ENCODE peak calls at places on chromosomes 4 and X, in eight cellular contexts. P is lower lobe of right lung, B is neuronal stem cell, O is colonic mucosa, C is Peyer's patch, R is SK-N-SH, A is A673, U is IMR-90. H is an unnamed sample. For H3K36me3 and H3K4me1, the result is how much of the 10 kb centered on the place peaks cover.

GRCh38 chr4:169208090-169208455 is 62.7 kb downstream of the SH3RF1 start:
- DNase-seq in P (no peak), B (peak), O (no peak), C (no peak), R (no peak), A (no peak), U (no peak), H (no peak)

GRCh38 chr4:128606173-128606572 is 203.3 kb upstream of the JADE1 start:
- DNase-seq in P (no peak), B (no peak), O (no peak), C (no peak), R (no peak), A (no peak), U (peak), H (no peak)

GRCh38 chrX:23908219-23909003 is 605 bp downstream of the CXorf58 start:
- DNase-seq in P (no peak), B (no peak), O (no peak), C (no peak), R (no peak), A (peak), U (no peak), H (peak)

GRCh38 chr4:137470806-137471205 is 61.5 kb downstream of the PCDH18 start:
- DNase-seq in P (no peak), B (no peak), O (no peak), C (no peak), R (no peak), A (no peak), U (no peak), H (peak)

GRCh38 chrX:16869393-16870094 is 618 bp downstream of the RBBP7 start:
- DNase-seq in P (peak), B (peak), O (peak), C (no peak), R (peak), A (peak), U (peak), H (peak)

GRCh38 chr4:182978152-182978827 is 61.1 kb upstream of the DCTD start:
- DNase-seq in P (no peak), B (no peak), O (no peak), C (no peak), R (no peak), A (peak), U (peak), H (no peak)

GRCh38 chr4:20017439-20017838 is 234.3 kb upstream of the SLIT2 start:
- DNase-seq in P (no peak), B (no peak), O (no peak), C (no peak), R (peak), A (no peak), U (no peak), H (no peak)

GRCh38 chr4:127782275-127783025 is at the start of gene HSPA4L:
- DNase-seq in P (peak), B (peak), O (peak), C (no peak), R (no peak), A (peak), U (peak), H (peak)

GRCh38 chrX:40579880-40580536 is 762 bp upstream of the ATP6AP2 start:
- DNase-seq in P (no peak), B (no peak), O (no peak), C (no peak), R (peak), A (no peak), U (no peak), H (no peak)

GRCh38 chr4:159191989-159192388 is 89.1 kb downstream of the RAPGEF2 start:
- DNase-seq in P (no peak), B (no peak), O (no peak), C (no peak), R (no peak), A (peak), U (peak), H (peak)

GRCh38 chr4:113106076-113106475 is 56.6 kb downstream of the ANK2 start:
- DNase-seq in P (no peak), B (no peak), O (no peak), C (no peak), R (peak), A (peak), U (peak), H (peak)

GRCh38 chrX:76454456-76454927 is 27.0 kb downstream of the MAGEE1 start:
- DNase-seq in P (no peak), B (no peak), O (no peak), C (no peak), R (peak), A (peak), U (peak), H (peak)

GRCh38 chr4:38601244-38601915 is 62.6 kb upstream of the KLF3 start:
- DNase-seq in P (no peak), B (no peak), O (no peak), C (no peak), R (no peak), A (no peak), U (peak), H (peak)

GRCh38 chr4:158630893-158631292 is 40.8 kb downstream of the C4orf46 start:
- DNase-seq in P (no peak), B (no peak), O (peak), C (no peak), R (no peak), A (peak), U (peak), H (no peak)

GRCh38 chr4:156795727-156796126 is 175.9 kb downstream of the PDGFC start:
- DNase-seq in P (no peak), B (no peak), O (no peak), C (no peak), R (no peak), A (no peak), U (no peak), H (no peak)

GRCh38 chr4:87624698-87625097 is 16.4 kb downstream of the DSPP start:
- DNase-seq in P (no peak), B (no peak), O (no peak), C (no peak), R (no peak), A (no peak), U (no peak), H (no peak)

GRCh38 chr4:105835177-105835576 is 60.1 kb upstream of the NPNT start:
- DNase-seq in P (no peak), B (no peak), O (no peak), C (no peak), R (no peak), A (no peak), U (no peak), H (no peak)

GRCh38 chrX:97397371-97397770 is 513.7 kb downstream of the RPA4 start:
- DNase-seq in P (no peak), B (no peak), O (no peak), C (no peak), R (no peak), A (no peak), U (peak), H (no peak)

GRCh38 chr4:126757219-126757618 is 875.5 kb upstream of the INTU start:
- DNase-seq in P (no peak), B (no peak), O (no peak), C (no peak), R (no peak), A (no peak), U (peak), H (peak)

DNA sequence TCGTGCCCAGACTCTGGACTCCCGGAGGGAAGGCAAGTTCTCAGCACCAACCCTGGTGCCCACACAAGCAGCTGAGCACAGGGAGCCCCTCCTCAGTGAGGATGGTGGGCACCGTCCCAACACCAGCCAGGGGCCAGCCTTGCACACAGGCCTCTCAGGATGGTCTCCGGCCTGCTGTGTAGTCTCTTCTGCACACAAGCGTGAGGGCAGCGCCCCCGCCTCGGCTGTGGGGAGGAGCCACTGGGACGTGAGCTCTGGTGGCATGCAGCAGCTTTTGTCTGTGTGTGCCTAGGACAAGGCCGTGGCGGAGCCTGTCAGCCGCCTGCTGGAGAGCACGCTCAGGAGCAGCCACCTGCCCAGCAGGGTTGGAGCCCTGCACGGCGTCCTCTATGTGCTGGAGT is 16.1 kb upstream of the MSANTD1 start:
- DNase-seq in P (peak), B (no peak), O (no peak), C (no peak), R (no peak), A (no peak), U (no peak), H (no peak)
- H3K36me3 ChIP-seq in P (half or more), B (half or more), O (under half), C (under half), R (under half), A (under half), U (half or more), H (under half)

GRCh38 chr4:55118397-55118796 is 7.0 kb downstream of the KDR start:
- DNase-seq in P (no peak), B (no peak), O (no peak), C (no peak), R (no peak), A (no peak), U (no peak), H (no peak)

GRCh38 chr4:55122235-55122634 is 3.2 kb downstream of the KDR start:
- DNase-seq in P (no peak), B (no peak), O (no peak), C (no peak), R (no peak), A (no peak), U (no peak), H (no peak)

GRCh38 chr4:55124337-55125076 is 888 bp downstream of the KDR start:
- DNase-seq in P (no peak), B (peak), O (no peak), C (peak), R (no peak), A (no peak), U (no peak), H (peak)

GRCh38 chr4:55123791-55124190 is 1.6 kb downstream of the KDR start:
- DNase-seq in P (no peak), B (no peak), O (no peak), C (no peak), R (no peak), A (no peak), U (no peak), H (peak)

DNA sequence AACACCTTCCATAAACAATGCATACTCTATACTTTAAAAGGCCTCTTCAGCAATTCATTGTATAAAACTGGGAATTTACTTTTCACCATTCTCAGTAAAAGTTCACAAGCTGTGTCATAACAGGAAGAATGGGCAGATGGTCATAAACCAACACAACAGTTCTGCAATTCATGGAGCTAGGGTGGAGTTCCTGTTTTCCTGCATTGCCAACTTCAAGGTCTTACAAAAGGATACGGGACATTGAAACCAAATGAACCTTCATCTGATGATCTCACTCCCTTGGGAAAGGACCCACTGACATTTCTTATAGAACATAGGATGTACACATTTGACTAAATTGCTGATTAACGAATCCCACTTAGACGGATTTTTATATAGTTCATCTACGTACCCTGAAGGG is 4.1 kb downstream of the KDR start:
- DNase-seq in P (no peak), B (no peak), O (no peak), C (no peak), R (no peak), A (no peak), U (no peak), H (peak)
- H3K27ac ChIP-seq in P (no peak), B (no peak), O (no peak), C (no peak), R (no peak), A (no peak), U (no peak), H (no peak)

DNA sequence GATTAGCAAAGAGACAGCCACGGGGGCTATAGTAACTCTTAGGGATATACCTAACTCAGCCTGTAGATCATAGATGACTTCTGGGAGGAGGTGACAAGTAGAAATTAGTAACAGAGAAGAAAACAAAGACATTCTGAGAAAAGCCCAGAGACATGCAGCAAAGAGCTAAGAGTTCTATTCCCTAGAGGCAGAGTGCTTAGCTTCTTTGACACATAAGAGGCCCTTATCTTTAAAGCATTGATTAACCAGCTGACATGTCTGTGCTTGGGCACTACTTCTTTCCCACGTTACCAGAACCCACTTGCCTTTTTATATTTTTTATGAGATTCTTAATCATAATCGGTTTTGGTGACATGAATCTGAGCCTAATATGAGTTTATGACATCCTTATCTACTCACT is 179.5 kb downstream of the GABRB1 start:
- DNase-seq in P (no peak), B (no peak), O (no peak), C (no peak), R (no peak), A (no peak), U (no peak), H (no peak)
- H3K4me1 ChIP-seq in P (under half), B (under half), O (under half), C (under half), R (under half), A (under half), U (under half), H (under half)

GRCh38 chr4:1249148-1249730 is 309 bp upstream of the CTBP1 start:
- DNase-seq in P (peak), B (peak), O (peak), C (peak), R (peak), A (peak), U (peak), H (peak)
- H3K36me3 ChIP-seq in P (under half), B (under half), O (under half), C (under half), R (under half), A (under half), U (under half), H (under half)

DNA sequence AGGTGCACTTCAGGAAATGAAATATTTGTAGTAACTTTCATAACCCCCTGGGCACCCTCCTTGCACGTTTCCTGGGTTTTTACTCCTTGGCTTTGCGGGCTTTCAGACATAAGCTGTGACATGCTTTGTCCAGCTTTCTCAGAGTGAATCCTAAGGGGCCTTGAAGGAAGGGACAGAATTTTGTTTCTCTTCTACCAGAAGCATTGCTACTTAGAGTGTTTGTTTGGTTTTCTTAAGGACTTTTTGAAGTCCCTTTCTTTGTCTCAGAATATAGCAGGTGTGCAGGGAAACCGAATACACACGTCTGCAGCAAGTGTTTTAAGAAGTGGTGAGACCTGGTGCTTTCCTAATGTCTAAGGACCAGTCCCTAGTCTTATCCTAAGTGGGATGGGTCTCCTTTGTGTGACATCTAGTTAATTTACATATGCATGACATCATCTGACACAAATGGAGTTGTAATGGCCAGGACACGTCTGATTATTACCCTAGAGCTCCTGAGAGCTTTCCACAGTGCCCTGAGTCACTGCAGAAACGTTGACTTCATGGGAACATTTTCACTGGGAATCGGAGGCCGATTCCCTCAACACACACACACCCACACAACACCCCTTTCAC is 1.3 kb downstream of the FAM149A start:
- DNase-seq in P (no peak), B (no peak), O (peak), C (no peak), R (peak), A (peak), U (no peak), H (no peak)
- H3K27ac ChIP-seq in P (peak), B (no peak), O (peak), C (peak), R (no peak), A (no peak), U (no peak), H (no peak)

GRCh38 chrX:71543316-71543715 is 10.4 kb downstream of the OGT start:
- DNase-seq in P (no peak), B (no peak), O (no peak), C (no peak), R (no peak), A (peak), U (peak), H (no peak)

GRCh38 chrX:71541546-71542022 is 8.7 kb downstream of the OGT start:
- DNase-seq in P (no peak), B (no peak), O (no peak), C (no peak), R (no peak), A (peak), U (peak), H (no peak)

GRCh38 chrX:71540801-71541545 is 8.1 kb downstream of the OGT start:
- DNase-seq in P (no peak), B (no peak), O (no peak), C (no peak), R (no peak), A (no peak), U (no peak), H (no peak)

GRCh38 chrX:71542825-71543224 is 9.9 kb downstream of the OGT start:
- DNase-seq in P (no peak), B (no peak), O (no peak), C (no peak), R (no peak), A (no peak), U (no peak), H (no peak)

DNA sequence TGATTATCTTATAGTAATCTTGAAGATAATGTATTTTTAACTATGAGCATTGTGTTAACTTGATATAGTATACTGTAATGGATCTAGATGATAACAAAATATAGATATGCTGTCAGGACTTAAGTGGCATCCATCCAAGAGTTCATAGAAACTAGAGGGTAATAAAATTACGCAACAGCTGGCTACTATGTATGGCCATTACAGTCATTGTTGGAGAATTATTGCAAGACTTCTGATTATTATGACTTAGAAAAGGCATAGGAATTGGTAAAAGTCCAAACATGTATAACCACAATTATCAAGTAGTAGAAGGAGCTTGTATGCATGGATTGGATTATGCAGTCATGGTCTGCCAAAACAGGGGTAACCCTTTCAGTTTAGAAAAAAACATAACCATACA is 9.5 kb downstream of the OGT start:
- DNase-seq in P (no peak), B (no peak), O (no peak), C (no peak), R (no peak), A (peak), U (peak), H (no peak)
- H3K4me1 ChIP-seq in P (under half), B (under half), O (under half), C (under half), R (under half), A (under half), U (under half), H (under half)

GRCh38 chr4:67674098-67674497 is 26.9 kb downstream of the UBA6 start:
- DNase-seq in P (no peak), B (peak), O (no peak), C (no peak), R (no peak), A (no peak), U (no peak), H (no peak)
- H3K36me3 ChIP-seq in P (half or more), B (under half), O (under half), C (under half), R (half or more), A (under half), U (under half), H (half or more)

GRCh38 chrX:283115-283845 is 2.1 kb downstream of the PLCXD1 start:
- DNase-seq in P (peak), B (peak), O (peak), C (peak), R (peak), A (peak), U (peak), H (peak)

GRCh38 chrX:276588-277171 is 4.5 kb upstream of the PLCXD1 start:
- DNase-seq in P (peak), B (no peak), O (peak), C (peak), R (peak), A (no peak), U (peak), H (no peak)

GRCh38 chrX:275967-276587 is 5.1 kb upstream of the PLCXD1 start:
- DNase-seq in P (peak), B (peak), O (peak), C (peak), R (peak), A (peak), U (peak), H (peak)

GRCh38 chrX:285076-285677 is 4.0 kb downstream of the PLCXD1 start:
- DNase-seq in P (peak), B (no peak), O (peak), C (no peak), R (no peak), A (no peak), U (no peak), H (no peak)

DNA sequence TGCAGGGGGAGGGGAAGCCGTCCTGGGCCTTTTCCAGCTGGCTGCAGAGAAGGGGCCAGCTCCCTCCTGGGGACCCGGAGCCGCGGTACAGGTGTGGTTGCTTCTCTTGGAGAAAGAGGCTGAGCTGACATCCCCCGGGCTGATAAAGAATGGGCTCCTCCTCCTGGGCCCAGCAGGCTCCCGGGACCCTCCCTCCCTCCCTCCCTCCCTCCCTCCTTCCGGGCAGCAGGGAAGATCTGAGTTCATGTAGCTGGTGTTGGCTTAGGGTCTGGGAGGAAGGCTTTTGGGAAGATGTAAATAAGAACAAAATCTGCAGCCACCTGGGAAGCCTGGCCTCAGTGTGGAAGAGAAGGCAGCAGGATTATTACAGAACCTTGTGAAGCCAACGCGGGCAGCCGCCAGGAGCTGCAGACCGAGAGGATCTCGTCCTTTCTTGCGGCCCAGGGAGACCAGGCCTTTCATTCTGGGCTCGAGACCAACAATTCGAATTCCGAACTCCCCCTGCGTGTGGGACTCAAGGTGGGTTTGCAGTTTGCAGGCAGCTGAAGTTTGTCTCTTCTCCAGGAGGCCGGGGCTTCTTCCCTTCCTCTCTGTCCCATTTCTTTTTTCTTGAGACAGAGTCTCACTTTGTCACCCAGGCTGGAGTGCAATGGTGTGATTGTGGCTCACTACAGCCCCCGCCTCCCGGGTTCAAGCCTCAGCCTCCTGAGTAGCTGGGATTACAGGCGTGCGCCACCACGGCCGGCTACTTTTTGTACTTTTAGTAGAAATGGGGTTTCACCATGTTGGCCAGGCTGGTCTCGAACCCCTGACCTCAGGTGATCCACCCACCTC is at the start of gene PLCXD1:
- DNase-seq in P (peak), B (peak), O (no peak), C (no peak), R (peak), A (peak), U (peak), H (peak)
- H3K27ac ChIP-seq in P (no peak), B (peak), O (peak), C (peak), R (peak), A (peak), U (peak), H (peak)